ENCODE peak calls at places on chromosome 1, in four cellular contexts. One of them, this sample, is unnamed.

GRCh38 chr1:205811660-205812059 is 1.3 kb downstream of the SLC41A1 start:
- DNase-seq in fibroblast of lung: no peak
- DNase-seq in upper lobe of right lung: no peak
- DNase-seq in tibial artery: no peak
- DNase-seq in this sample: peak; percentile 34

GRCh38 chr1:53260631-53261247 is 22.4 kb upstream of the MAGOH start:
- DNase-seq in upper lobe of right lung: no peak
- DNase-seq in tibial artery: no peak
- DNase-seq in fibroblast of lung: no peak
- DNase-seq in this sample: no peak

GRCh38 chr1:54781023-54781723 is 16.9 kb upstream of the PARS2 start:
- DNase-seq in upper lobe of right lung: no peak
- DNase-seq in tibial artery: no peak
- DNase-seq in fibroblast of lung: peak; percentile 14
- DNase-seq in this sample: no peak

GRCh38 chr1:33007190-33008050 is 29.3 kb downstream of the AK2 start:
- DNase-seq in fibroblast of lung: peak; percentile 92
- DNase-seq in tibial artery: peak; percentile 67
- DNase-seq in upper lobe of right lung: no peak
- DNase-seq in this sample: peak; percentile 71

GRCh38 chr1:210376836-210377377 is 48.2 kb downstream of the HHAT start:
- DNase-seq in fibroblast of lung: peak; percentile 83
- DNase-seq in upper lobe of right lung: no peak
- DNase-seq in tibial artery: no peak
- DNase-seq in this sample: no peak

GRCh38 chr1:109634771-109635750 is 15.4 kb downstream of the AMPD2 start:
- DNase-seq in fibroblast of lung: no peak
- DNase-seq in upper lobe of right lung: peak; percentile 57
- DNase-seq in tibial artery: no peak
- DNase-seq in this sample: no peak

GRCh38 chr1:100354971-100355394 is 2.7 kb downstream of the CDC14A start:
- DNase-seq in upper lobe of right lung: no peak
- DNase-seq in fibroblast of lung: peak; percentile 70
- DNase-seq in tibial artery: no peak
- DNase-seq in this sample: peak; percentile 64

GRCh38 chr1:60448866-60449265 is 375.3 kb upstream of the C1orf87 start:
- DNase-seq in tibial artery: no peak
- DNase-seq in upper lobe of right lung: no peak
- DNase-seq in fibroblast of lung: no peak
- DNase-seq in this sample: peak; percentile 26

GRCh38 chr1:200211157-200211556 is 183.6 kb downstream of the NR5A2 start:
- DNase-seq in upper lobe of right lung: no peak
- DNase-seq in tibial artery: no peak
- DNase-seq in fibroblast of lung: peak; percentile 75
- DNase-seq in this sample: no peak

GRCh38 chr1:53388963-53389362 is 61.1 kb upstream of the LRP8 start:
- DNase-seq in upper lobe of right lung: no peak
- DNase-seq in fibroblast of lung: no peak
- DNase-seq in tibial artery: no peak
- DNase-seq in this sample: no peak

GRCh38 chr1:205147191-205147590 is 25.4 kb upstream of the RBBP5 start:
- DNase-seq in upper lobe of right lung: no peak
- DNase-seq in fibroblast of lung: peak; percentile 84
- DNase-seq in tibial artery: no peak
- DNase-seq in this sample: no peak

GRCh38 chr1:78080767-78081166 is 35.0 kb downstream of the GIPC2 start:
- DNase-seq in fibroblast of lung: no peak
- DNase-seq in upper lobe of right lung: no peak
- DNase-seq in tibial artery: no peak
- DNase-seq in this sample: no peak

GRCh38 chr1:94560333-94560732 is 18.8 kb upstream of the F3 start:
- DNase-seq in fibroblast of lung: peak; percentile 63
- DNase-seq in tibial artery: no peak
- DNase-seq in upper lobe of right lung: no peak
- DNase-seq in this sample: no peak

GRCh38 chr1:115168026-115168425 is 78.7 kb upstream of the TSPAN2 start:
- DNase-seq in upper lobe of right lung: no peak
- DNase-seq in fibroblast of lung: no peak
- DNase-seq in tibial artery: no peak
- DNase-seq in this sample: no peak

GRCh38 chr1:38559180-38559874 is 300.2 kb downstream of the RRAGC start:
- DNase-seq in fibroblast of lung: no peak
- DNase-seq in tibial artery: no peak
- DNase-seq in upper lobe of right lung: peak; percentile 79
- DNase-seq in this sample: no peak

GRCh38 chr1:230541306-230541705 is 101.0 kb upstream of the COG2 start:
- DNase-seq in fibroblast of lung: peak; percentile 35
- DNase-seq in upper lobe of right lung: no peak
- DNase-seq in tibial artery: no peak
- DNase-seq in this sample: no peak

GRCh38 chr1:218536311-218536710 is 191.2 kb downstream of the TGFB2 start:
- DNase-seq in upper lobe of right lung: no peak
- DNase-seq in fibroblast of lung: no peak
- DNase-seq in tibial artery: no peak
- DNase-seq in this sample: no peak

GRCh38 chr1:52792002-52792401 is 50.6 kb upstream of the ZYG11A start:
- DNase-seq in tibial artery: no peak
- DNase-seq in fibroblast of lung: peak; percentile 27
- DNase-seq in upper lobe of right lung: no peak
- DNase-seq in this sample: no peak

GRCh38 chr1:24185056-24185455 is 2.0 kb downstream of the IFNLR1 start:
- DNase-seq in upper lobe of right lung: no peak
- DNase-seq in fibroblast of lung: no peak
- DNase-seq in tibial artery: no peak
- DNase-seq in this sample: no peak

GRCh38 chr1:22108343-22109135 is 34.4 kb downstream of the WNT4 start:
- DNase-seq in tibial artery: no peak
- DNase-seq in upper lobe of right lung: no peak
- DNase-seq in fibroblast of lung: peak; percentile 31
- DNase-seq in this sample: no peak

GRCh38 chr1:223834660-223835263 is 11.0 kb downstream of the TP53BP2 start:
- DNase-seq in upper lobe of right lung: no peak
- DNase-seq in tibial artery: no peak
- DNase-seq in fibroblast of lung: peak; percentile 67
- DNase-seq in this sample: no peak

GRCh38 chr1:59701376-59701775 is 113.4 kb upstream of the HOOK1 start:
- DNase-seq in fibroblast of lung: peak; percentile 43
- DNase-seq in upper lobe of right lung: no peak
- DNase-seq in tibial artery: no peak
- DNase-seq in this sample: no peak

GRCh38 chr1:39567302-39567701 is 9.3 kb downstream of the PABPC4 start:
- DNase-seq in tibial artery: no peak
- DNase-seq in fibroblast of lung: no peak
- DNase-seq in upper lobe of right lung: no peak
- DNase-seq in this sample: no peak

GRCh38 chr1:96524100-96524499 is 197.5 kb upstream of the PTBP2 start:
- DNase-seq in tibial artery: no peak
- DNase-seq in fibroblast of lung: no peak
- DNase-seq in upper lobe of right lung: no peak
- DNase-seq in this sample: no peak

GRCh38 chr1:227894306-227894721 is 53.4 kb downstream of the WNT9A start:
- DNase-seq in upper lobe of right lung: peak; percentile 48
- DNase-seq in tibial artery: peak; percentile 16
- DNase-seq in fibroblast of lung: no peak
- DNase-seq in this sample: no peak

GRCh38 chr1:21904725-21905520 is 32.2 kb downstream of the HSPG2 start:
- DNase-seq in upper lobe of right lung: no peak
- DNase-seq in tibial artery: peak; percentile 73
- DNase-seq in fibroblast of lung: peak; percentile 97
- DNase-seq in this sample: peak; percentile 52

GRCh38 chr1:212941452-212941851 is 8.9 kb upstream of the VASH2 start:
- DNase-seq in fibroblast of lung: no peak
- DNase-seq in tibial artery: no peak
- DNase-seq in upper lobe of right lung: no peak
- DNase-seq in this sample: no peak

GRCh38 chr1:191831572-191831971 is 326.7 kb upstream of the RGS18 start:
- DNase-seq in upper lobe of right lung: no peak
- DNase-seq in fibroblast of lung: peak; percentile 4
- DNase-seq in tibial artery: no peak
- DNase-seq in this sample: no peak

GRCh38 chr1:111406325-111406768 is 21.2 kb downstream of the OVGP1 start:
- DNase-seq in upper lobe of right lung: no peak
- DNase-seq in tibial artery: no peak
- DNase-seq in fibroblast of lung: peak; percentile 36
- DNase-seq in this sample: no peak

GRCh38 chr1:192592981-192593683 is 17.6 kb downstream of the RGS1 start:
- DNase-seq in upper lobe of right lung: no peak
- DNase-seq in tibial artery: no peak
- DNase-seq in fibroblast of lung: peak; percentile 41
- DNase-seq in this sample: no peak

GRCh38 chr1:11930571-11931445 is 3.7 kb upstream of the PLOD1 start:
- DNase-seq in tibial artery: no peak
- DNase-seq in fibroblast of lung: peak; percentile 32
- DNase-seq in upper lobe of right lung: no peak
- DNase-seq in this sample: peak; percentile 51

GRCh38 chr1:53348491-53349368 is 20.9 kb upstream of the LRP8 start:
- DNase-seq in upper lobe of right lung: peak; percentile 63
- DNase-seq in fibroblast of lung: no peak
- DNase-seq in tibial artery: peak; percentile 12
- DNase-seq in this sample: no peak

GRCh38 chr1:3899776-3900149 is 309 bp downstream of the C1orf174 start:
- DNase-seq in tibial artery: no peak
- DNase-seq in upper lobe of right lung: no peak
- DNase-seq in fibroblast of lung: no peak
- DNase-seq in this sample: peak; percentile 57

GRCh38 chr1:174815036-174815435 is 184.7 kb upstream of the CACYBP start:
- DNase-seq in fibroblast of lung: peak; percentile 79
- DNase-seq in upper lobe of right lung: no peak
- DNase-seq in tibial artery: no peak
- DNase-seq in this sample: no peak

GRCh38 chr1:174815474-174815908 is 184.3 kb upstream of the CACYBP start:
- DNase-seq in upper lobe of right lung: no peak
- DNase-seq in fibroblast of lung: no peak
- DNase-seq in tibial artery: no peak
- DNase-seq in this sample: no peak

GRCh38 chr1:174812656-174813055 is 187.1 kb upstream of the CACYBP start:
- DNase-seq in upper lobe of right lung: no peak
- DNase-seq in fibroblast of lung: no peak
- DNase-seq in tibial artery: no peak
- DNase-seq in this sample: peak; percentile 42

GRCh38 chr1:174812026-174812425 is 187.7 kb upstream of the CACYBP start:
- DNase-seq in tibial artery: no peak
- DNase-seq in fibroblast of lung: no peak
- DNase-seq in upper lobe of right lung: no peak
- DNase-seq in this sample: no peak

DNA sequence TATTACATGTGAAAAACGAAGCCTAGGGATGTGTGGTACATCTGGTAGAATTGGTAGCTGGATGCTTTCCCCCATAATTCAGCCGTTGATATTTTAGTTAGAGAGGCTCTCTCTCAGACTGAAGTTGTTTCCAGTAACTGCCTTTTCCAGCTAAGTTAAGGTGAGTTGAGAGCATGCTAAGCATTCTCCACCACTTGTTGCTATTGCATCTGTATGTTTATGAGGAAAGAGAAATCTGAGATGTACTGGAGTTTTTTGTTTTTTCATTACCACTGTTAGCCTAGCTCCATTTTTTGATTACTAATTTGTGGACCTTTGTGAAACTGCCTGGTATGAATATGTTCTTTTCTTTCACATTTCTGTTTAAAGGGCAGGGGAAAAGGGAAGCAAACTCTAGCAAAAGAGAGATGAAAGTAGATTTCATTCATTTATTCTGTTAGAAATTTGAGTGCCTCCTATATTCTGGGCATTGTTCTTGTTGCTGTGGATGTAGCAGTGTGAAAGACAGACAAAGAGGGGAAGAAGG is 189.9 kb upstream of the CACYBP start:
- DNase-seq in fibroblast of lung: no peak
- DNase-seq in upper lobe of right lung: no peak
- DNase-seq in tibial artery: no peak
- DNase-seq in this sample: no peak
- H3K4me1 ChIP-seq in fibroblast of lung: peaks cover 4% of the 10 kb centered on the region
- H3K4me1 ChIP-seq in upper lobe of right lung: no peaks in the 10 kb centered on the region
- H3K4me1 ChIP-seq in tibial artery: no peaks in the 10 kb centered on the region
- H3K4me1 ChIP-seq in this sample: peaks cover 17% of the 10 kb centered on the region

DNA sequence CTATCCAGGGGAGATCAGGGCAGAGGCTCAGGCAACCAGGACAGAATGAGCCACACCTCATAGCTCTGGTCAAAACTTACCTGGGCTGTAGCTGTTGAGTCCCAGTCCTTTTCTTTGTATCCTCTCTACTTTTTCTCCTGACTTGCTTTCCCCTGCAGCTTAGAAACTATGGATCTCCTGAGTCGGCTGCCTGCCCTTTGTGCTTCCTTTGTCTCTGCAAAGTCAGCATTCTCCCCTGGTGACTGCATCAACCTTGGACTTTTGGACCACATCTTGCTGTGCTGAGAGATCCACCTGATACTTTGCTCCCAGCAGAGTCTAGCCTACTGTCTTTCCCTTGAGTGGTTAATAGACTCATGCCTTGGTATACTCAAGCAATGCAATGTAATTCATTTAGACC is 353.3 kb downstream of the SIPA1L2 start:
- DNase-seq in upper lobe of right lung: no peak
- DNase-seq in tibial artery: no peak
- DNase-seq in fibroblast of lung: no peak
- DNase-seq in this sample: no peak
- H3K27me3 ChIP-seq in upper lobe of right lung: no peaks in the 10 kb centered on the region
- H3K27me3 ChIP-seq in tibial artery: no peaks in the 10 kb centered on the region
- H3K27me3 ChIP-seq in fibroblast of lung: no peaks in the 10 kb centered on the region
- H3K27me3 ChIP-seq in this sample: peaks cover 4% of the 10 kb centered on the region

DNA sequence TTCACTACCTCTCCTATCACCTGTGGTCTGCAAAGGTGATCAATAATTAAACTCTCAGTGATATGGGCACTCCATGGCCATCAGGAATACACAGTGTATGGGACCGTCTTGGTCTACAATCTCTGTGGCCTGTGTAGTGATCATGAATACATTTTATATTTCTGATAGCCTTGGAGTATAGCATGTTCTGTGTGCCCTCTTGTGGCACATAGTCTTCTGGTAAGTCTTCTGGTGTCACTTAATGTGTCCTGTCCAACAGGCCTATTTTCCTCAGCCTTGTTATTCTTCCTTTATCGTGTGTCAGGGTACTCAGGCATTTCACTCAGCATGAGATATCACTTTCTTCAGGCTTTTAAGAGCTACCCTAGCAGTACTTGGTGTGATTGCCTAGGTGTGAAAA is 393.6 kb downstream of the AGBL4 start:
- DNase-seq in fibroblast of lung: no peak
- DNase-seq in upper lobe of right lung: no peak
- DNase-seq in tibial artery: no peak
- DNase-seq in this sample: no peak
- H3K9me3 ChIP-seq in fibroblast of lung: no peaks in the 10 kb centered on the region
- H3K9me3 ChIP-seq in upper lobe of right lung: no peaks in the 10 kb centered on the region
- H3K9me3 ChIP-seq in tibial artery: no peaks in the 10 kb centered on the region
- H3K9me3 ChIP-seq in this sample: no peaks in the 10 kb centered on the region

GRCh38 chr1:157132602-157133167 is 5.5 kb downstream of the ETV3 start:
- DNase-seq in tibial artery: no peak
- DNase-seq in fibroblast of lung: no peak
- DNase-seq in upper lobe of right lung: no peak
- DNase-seq in this sample: no peak
- H3K4me1 ChIP-seq in tibial artery: peaks cover 19% of the 10 kb centered on the region
- H3K4me1 ChIP-seq in fibroblast of lung: peaks cover 8% of the 10 kb centered on the region
- H3K4me1 ChIP-seq in upper lobe of right lung: peaks cover 37% of the 10 kb centered on the region
- H3K4me1 ChIP-seq in this sample: no peaks in the 10 kb centered on the region

GRCh38 chr1:226482196-226482595 is 66.4 kb upstream of the STUM start:
- DNase-seq in fibroblast of lung: no peak
- DNase-seq in tibial artery: no peak
- DNase-seq in upper lobe of right lung: no peak
- DNase-seq in this sample: peak; percentile 44
- H3K27me3 ChIP-seq in fibroblast of lung: peaks cover 6% of the 10 kb centered on the region
- H3K27me3 ChIP-seq in tibial artery: no peaks in the 10 kb centered on the region
- H3K27me3 ChIP-seq in upper lobe of right lung: no peaks in the 10 kb centered on the region
- H3K27me3 ChIP-seq in this sample: no peaks in the 10 kb centered on the region

This sample was measured in SJCRH30.